ENCODE peak calls at places on chromosomes 13 and 19, in five cellular contexts. B is body of pancreas, I is heart right ventricle, C is fibroblast of lung, G is IMR-90. R is an unnamed sample.

GRCh38 chr13:50645092-50645491 is 198.4 kb downstream of the DLEU7 start:
- DNase-seq in B (no peak), I (no peak), C (no peak), G (no peak), R (no peak)

GRCh38 chr19:42628411-42629135 is 33.8 kb upstream of the CEACAM8 start:
- DNase-seq in B (no peak), I (no peak), C (no peak), G (no peak), R (no peak)

GRCh38 chr19:17688853-17689595 is 870 bp upstream of the UNC13A start:
- DNase-seq in B (no peak), I (no peak), C (no peak), G (no peak), R (no peak)

GRCh38 chr13:110552767-110553166 is 8.8 kb downstream of the RAB20 start:
- DNase-seq in B (no peak), I (no peak), C (no peak), G (no peak), R (no peak)

GRCh38 chr19:912181-913079 is 589 bp downstream of the R3HDM4 start:
- DNase-seq in B (no peak), I (no peak), C (no peak), G (no peak), R (no peak)

GRCh38 chr19:45267296-45267695 is 16.2 kb downstream of the MARK4 start:
- DNase-seq in B (no peak), I (no peak), C (no peak), G (no peak), R (no peak)

GRCh38 chr13:30103161-30103858 is 204.0 kb downstream of the KATNAL1 start:
- DNase-seq in B (no peak), I (no peak), C (no peak), G (no peak), R (no peak)

GRCh38 chr19:3336680-3337523 is 29.5 kb upstream of the NFIC start:
- DNase-seq in B (peak; percentile 99), I (peak; percentile 87), C (peak; percentile 94), G (peak; percentile 48), R (no peak)

GRCh38 chr19:18669524-18669817 is 14.0 kb upstream of the CRTC1 start:
- DNase-seq in B (no peak), I (no peak), C (peak; percentile 36), G (peak; percentile 72), R (no peak)

GRCh38 chr19:14410054-14410774 is 8.9 kb downstream of the DDX39A start:
- DNase-seq in B (no peak), I (no peak), C (no peak), G (no peak), R (no peak)

GRCh38 chr13:109899748-109900147 is 113.4 kb upstream of the IRS2 start:
- DNase-seq in B (no peak), I (no peak), C (no peak), G (no peak), R (no peak)

GRCh38 chr13:45775401-45775963 is 73.4 kb downstream of the CBY2 start:
- DNase-seq in B (no peak), I (no peak), C (no peak), G (no peak), R (peak; percentile 24)

GRCh38 chr19:11942843-11943108 is 17.9 kb downstream of the ZNF700 start:
- DNase-seq in B (no peak), I (no peak), C (no peak), G (no peak), R (no peak)

GRCh38 chr13:94678845-94679244 is 33.5 kb downstream of the SOX21 start:
- DNase-seq in B (no peak), I (no peak), C (no peak), G (no peak), R (no peak)

GRCh38 chr13:100513987-100514670 is 74.5 kb downstream of the GGACT start:
- DNase-seq in B (no peak), I (no peak), C (peak; percentile 47), G (no peak), R (no peak)

GRCh38 chr19:8423821-8424223 is 10.7 kb downstream of the MARCHF2 start:
- DNase-seq in B (peak; percentile 89), I (peak; percentile 91), C (peak; percentile 99), G (peak; percentile 97), R (no peak)

GRCh38 chr13:112445411-112446271 is 69.5 kb downstream of the SPACA7 start:
- DNase-seq in B (no peak), I (no peak), C (no peak), G (no peak), R (no peak)

GRCh38 chr13:42477588-42478190 is 96.3 kb upstream of the TNFSF11 start:
- DNase-seq in B (peak; percentile 25), I (no peak), C (peak; percentile 85), G (no peak), R (no peak)

GRCh38 chr13:67996101-67996500 is 766.0 kb upstream of the PCDH9 start:
- DNase-seq in B (no peak), I (no peak), C (no peak), G (no peak), R (no peak)

GRCh38 chr19:52248256-52248655 is 21.1 kb upstream of the ZNF766 start:
- DNase-seq in B (peak; percentile 34), I (peak; percentile 31), C (peak; percentile 47), G (peak; percentile 33), R (no peak)

GRCh38 chr13:113769881-113770280 is 10.9 kb downstream of the TMEM255B start:
- DNase-seq in B (no peak), I (no peak), C (no peak), G (no peak), R (no peak)

GRCh38 chr19:17743874-17744273 is 7.4 kb upstream of the FCHO1 start:
- DNase-seq in B (no peak), I (no peak), C (peak; percentile 61), G (peak; percentile 63), R (no peak)

GRCh38 chr13:20064128-20064527 is 96.7 kb downstream of the GJA3 start:
- DNase-seq in B (no peak), I (no peak), C (peak; percentile 58), G (peak; percentile 77), R (no peak)

GRCh38 chr19:55197531-55197930 is 11.8 kb downstream of the PTPRH start:
- DNase-seq in B (no peak), I (no peak), C (no peak), G (no peak), R (no peak)

GRCh38 chr19:56538254-56538760 is 441 bp upstream of the ZFP28 start:
- DNase-seq in B (peak; percentile 91), I (peak; percentile 94), C (peak; percentile 89), G (peak; percentile 85), R (peak; percentile 72)

GRCh38 chr13:95403349-95404140 is 102.3 kb upstream of the ABCC4 start:
- DNase-seq in B (no peak), I (no peak), C (no peak), G (no peak), R (no peak)

GRCh38 chr13:90867336-90867683 is 480.2 kb upstream of the MIR17HG start:
- DNase-seq in B (peak; percentile 59), I (peak; percentile 34), C (peak; percentile 71), G (peak; percentile 27), R (no peak)

GRCh38 chr19:57587529-57587928 is 3.6 kb downstream of the ZIK1 start:
- DNase-seq in B (no peak), I (no peak), C (no peak), G (peak; percentile 87), R (no peak)

GRCh38 chr19:17542793-17543582 is 12.5 kb upstream of the COLGALT1 start:
- DNase-seq in B (no peak), I (no peak), C (no peak), G (no peak), R (no peak)

GRCh38 chr13:57552441-57552840 is 79.1 kb upstream of the PCDH17 start:
- DNase-seq in B (no peak), I (no peak), C (no peak), G (no peak), R (no peak)

GRCh38 chr13:57553932-57554331 is 77.6 kb upstream of the PCDH17 start:
- DNase-seq in B (no peak), I (no peak), C (no peak), G (no peak), R (no peak)

GRCh38 chr13:57557979-57558529 is 73.5 kb upstream of the PCDH17 start:
- DNase-seq in B (no peak), I (no peak), C (peak; percentile 1), G (no peak), R (no peak)
- TF ChIP-seq CTCF in B (no peak), I (no peak), C (no peak), G (no peak), R (peak; percentile 43)

DNA sequence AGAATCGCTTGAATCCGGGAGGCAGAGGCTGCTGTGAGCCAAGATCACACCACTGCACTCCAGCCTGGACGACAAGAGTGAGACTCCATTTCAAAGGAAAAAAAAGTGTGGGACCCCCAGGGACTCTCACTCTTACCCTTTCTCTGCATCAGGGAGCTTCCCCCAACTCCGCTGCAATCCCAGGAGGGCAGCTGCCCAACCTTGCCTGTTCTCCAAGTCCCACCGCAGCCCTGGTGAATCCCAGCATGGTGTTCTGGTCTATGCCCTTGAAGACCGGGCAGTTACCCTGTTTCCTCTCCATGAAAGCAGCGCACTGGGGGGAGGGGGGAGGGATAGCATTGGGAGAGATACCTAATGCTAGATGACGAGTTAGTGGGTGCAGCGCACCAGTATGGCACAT is 35.7 kb upstream of the DPRX start:
- DNase-seq in B (no peak), I (no peak), C (no peak), G (no peak), R (no peak)
- TF ChIP-seq CTCF in B (no peak), I (no peak), C (no peak), G (no peak), R (no peak)

GRCh38 chr13:23950736-23951510 is 53.6 kb upstream of the C1QTNF9B start:
- DNase-seq in B (no peak), I (no peak), C (no peak), G (peak; percentile 7), R (no peak)
- TF ChIP-seq CTCF in B (no peak), I (no peak), C (no peak), G (no peak), R (no peak)

DNA sequence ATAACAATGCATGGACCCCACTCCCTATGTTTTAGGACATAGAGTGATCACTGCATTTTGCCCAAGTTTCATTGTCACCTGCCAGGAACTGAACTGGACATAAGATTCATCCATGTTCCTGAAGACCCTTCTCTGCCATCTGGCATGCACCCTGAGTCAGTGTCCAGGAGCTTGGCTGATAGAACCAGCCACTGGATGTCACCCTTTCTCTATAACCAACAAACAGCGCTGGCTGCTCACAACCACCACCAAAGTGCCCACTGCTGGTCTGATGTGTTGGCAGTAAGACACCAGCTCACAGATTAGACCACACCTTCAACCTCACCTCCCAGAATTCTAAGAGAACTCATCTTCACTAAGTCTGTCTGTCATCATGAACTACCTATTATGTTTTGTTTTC is 333.4 kb downstream of the ITGBL1 start:
- DNase-seq in B (peak; percentile 13), I (peak; percentile 14), C (peak; percentile 27), G (peak; percentile 3), R (no peak)
- TF ChIP-seq CTCF in B (no peak), I (peak; percentile 51), C (peak; percentile 36), G (peak; percentile 22), R (peak; percentile 22)

GRCh38 chr13:48647625-48648024 is 6.1 kb upstream of the CYSLTR2 start:
- DNase-seq in B (peak; percentile 38), I (no peak), C (no peak), G (no peak), R (no peak)
- TF ChIP-seq CTCF in B (no peak), I (peak; percentile 19), C (no peak), G (no peak), R (no peak)

GRCh38 chr13:33710924-33711323 is 107.0 kb upstream of the RFC3 start:
- DNase-seq in B (no peak), I (no peak), C (no peak), G (no peak), R (no peak)
- TF ChIP-seq CTCF in B (no peak), I (no peak), C (no peak), G (no peak), R (no peak)